ENCODE peak calls at places on chromosome 7, in seven cellular contexts. E, D, A, T, I, X and W are unnamed samples.

GRCh38 chr7:20220824-20221547 is 3.8 kb upstream of the MACC1 start:
- DNase-seq in E (peak), D (no peak), A (peak), T (peak), I (peak), X (no peak), W (no peak)

GRCh38 chr7:105210721-105211205 is 178.0 kb downstream of the SRPK2 start:
- DNase-seq in E (no peak), D (no peak), A (no peak), T (no peak), I (peak), X (no peak), W (no peak)

GRCh38 chr7:138099813-138100212 is 23.6 kb downstream of the AKR1D1 start:
- DNase-seq in E (no peak), D (no peak), A (no peak), T (no peak), I (no peak), X (no peak), W (no peak)

GRCh38 chr7:28093617-28094232 is 86.9 kb downstream of the JAZF1 start:
- DNase-seq in E (no peak), D (peak), A (peak), T (peak), I (peak), X (peak), W (peak)

GRCh38 chr7:15228891-15229290 is 326.3 kb upstream of the DGKB start:
- DNase-seq in E (no peak), D (no peak), A (no peak), T (no peak), I (no peak), X (no peak), W (no peak)

GRCh38 chr7:142188159-142188558 is 69.7 kb downstream of the PRSS58 start:
- DNase-seq in E (no peak), D (no peak), A (no peak), T (no peak), I (no peak), X (no peak), W (no peak)

GRCh38 chr7:121510302-121510701 is 114.2 kb upstream of the FAM3C start:
- DNase-seq in E (no peak), D (no peak), A (no peak), T (no peak), I (no peak), X (no peak), W (no peak)

GRCh38 chr7:22207724-22208225 is 149.2 kb downstream of the RAPGEF5 start:
- DNase-seq in E (no peak), D (no peak), A (no peak), T (no peak), I (no peak), X (no peak), W (no peak)

GRCh38 chr7:20026762-20027161 is 190.4 kb downstream of the MACC1 start:
- DNase-seq in E (no peak), D (no peak), A (no peak), T (no peak), I (no peak), X (no peak), W (no peak)

GRCh38 chr7:360454-361100 is 70.6 kb downstream of the FOXL3 start:
- DNase-seq in E (no peak), D (no peak), A (no peak), T (no peak), I (no peak), X (no peak), W (peak)

GRCh38 chr7:27172823-27173411 is 1.2 kb downstream of the HOXA10 start:
- DNase-seq in E (peak), D (no peak), A (peak), T (no peak), I (no peak), X (peak), W (peak)

GRCh38 chr7:69105092-69105491 is 493.2 kb upstream of the AUTS2 start:
- DNase-seq in E (no peak), D (no peak), A (no peak), T (no peak), I (no peak), X (no peak), W (no peak)

GRCh38 chr7:43650457-43651052 is 67.6 kb downstream of the STK17A start:
- DNase-seq in E (peak), D (no peak), A (peak), T (peak), I (peak), X (no peak), W (no peak)

GRCh38 chr7:3937146-3937545 is 636.1 kb downstream of the SDK1 start:
- DNase-seq in E (no peak), D (no peak), A (no peak), T (no peak), I (no peak), X (no peak), W (no peak)

GRCh38 chr7:110454713-110455112 is 636.2 kb upstream of the LRRN3 start:
- DNase-seq in E (no peak), D (no peak), A (no peak), T (no peak), I (no peak), X (no peak), W (no peak)

GRCh38 chr7:144836545-144836842 is 641 bp upstream of the TPK1 start:
- DNase-seq in E (no peak), D (no peak), A (no peak), T (no peak), I (no peak), X (no peak), W (no peak)

GRCh38 chr7:132603241-132603789 is 27.0 kb upstream of the PLXNA4 start:
- DNase-seq in E (no peak), D (no peak), A (no peak), T (no peak), I (no peak), X (no peak), W (no peak)

GRCh38 chr7:71601840-71602239 is 469.9 kb downstream of the GALNT17 start:
- DNase-seq in E (no peak), D (no peak), A (no peak), T (no peak), I (no peak), X (no peak), W (no peak)

GRCh38 chr7:146655928-146656797 is 539.6 kb downstream of the CNTNAP2 start:
- DNase-seq in E (no peak), D (no peak), A (peak), T (no peak), I (no peak), X (no peak), W (no peak)

DNA sequence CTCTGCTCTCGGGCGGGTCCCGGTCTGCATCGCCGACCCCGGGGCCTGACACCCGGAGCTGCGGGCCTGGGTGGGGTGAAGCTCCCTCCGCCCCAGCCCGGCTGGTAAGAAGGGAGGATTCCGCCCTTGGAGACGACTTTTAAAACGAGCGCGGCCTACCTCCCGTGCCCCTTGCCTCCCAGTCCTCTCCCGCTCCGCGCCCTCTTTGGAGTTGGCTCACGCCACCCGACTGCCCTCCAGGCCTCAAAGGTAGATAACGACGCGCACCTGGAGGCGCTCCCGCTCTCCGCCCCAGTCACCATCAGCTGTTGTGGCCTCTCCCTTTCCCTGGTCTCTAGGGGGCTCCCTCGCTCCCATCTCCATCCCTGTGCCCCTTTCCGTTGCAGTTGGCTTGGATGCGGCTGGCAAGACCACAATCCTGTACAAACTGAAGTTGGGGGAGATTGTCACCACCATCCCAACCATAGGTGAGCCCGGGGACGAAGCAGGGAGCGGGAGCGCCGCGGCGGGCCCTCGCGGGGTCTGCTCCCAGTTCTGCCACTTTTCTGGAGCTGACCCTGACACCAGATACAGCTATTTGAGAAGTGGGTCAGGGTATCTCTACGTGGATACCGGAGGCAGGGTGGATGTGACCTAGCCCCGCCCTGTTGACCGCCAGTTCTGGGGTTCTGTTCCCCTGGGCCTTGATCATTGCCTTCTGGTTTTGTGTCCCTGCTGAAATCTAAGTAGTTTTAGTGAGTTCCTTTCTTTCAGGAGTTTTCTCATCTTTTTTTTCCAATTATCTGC is 679 bp downstream of the ARF5 start:
- DNase-seq in E (no peak), D (peak), A (peak), T (peak), I (peak), X (peak), W (no peak)
- TF ChIP-seq CTCF in E (peak), D (no peak), A (peak), T (peak), I (peak), X (peak), W (no peak)

DNA sequence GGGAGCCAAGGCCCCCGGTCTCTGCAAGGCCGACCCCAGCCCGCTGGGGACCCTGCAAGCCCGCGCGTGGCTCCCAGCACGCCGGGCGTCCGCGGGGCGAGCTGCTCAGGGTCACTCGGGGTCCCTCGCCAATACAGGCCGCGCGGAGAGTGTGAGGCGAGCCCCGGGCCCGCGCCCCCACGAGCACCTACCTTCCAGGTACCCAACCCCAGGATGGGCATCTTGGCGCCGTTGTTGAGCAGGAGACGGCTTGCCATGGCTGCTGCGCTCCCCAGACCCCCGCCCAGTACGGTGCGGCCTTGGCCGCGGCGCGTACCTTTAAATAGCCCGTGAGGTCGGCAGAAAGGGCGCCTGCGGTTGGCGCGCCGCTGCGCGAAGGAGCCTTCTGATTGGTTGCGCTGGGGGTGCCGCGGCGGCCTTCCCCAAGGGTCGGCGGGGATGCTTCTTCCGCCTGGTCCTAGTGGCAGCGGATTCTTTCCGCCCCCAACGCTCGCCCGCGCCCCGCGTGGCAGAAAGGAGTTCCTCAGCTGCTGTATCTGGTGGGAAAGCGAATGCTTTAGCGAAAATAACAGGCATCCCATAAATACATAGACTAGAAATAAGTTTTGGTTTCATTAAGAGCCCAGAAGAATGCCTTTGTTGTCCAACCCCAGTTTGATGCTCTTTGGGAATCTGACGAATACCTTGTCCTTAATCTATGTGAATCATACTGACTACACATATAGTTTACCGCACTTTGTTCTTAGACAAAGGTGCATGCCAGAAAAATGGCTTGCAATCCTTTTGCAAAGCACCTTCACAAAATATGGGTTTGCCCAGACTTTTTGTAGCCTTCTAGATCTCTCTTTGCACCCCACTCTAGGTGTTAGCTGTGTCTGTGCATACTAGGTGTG is at the start of gene AKR1B1:
- DNase-seq in E (peak), D (peak), A (peak), T (peak), I (peak), X (peak), W (peak)
- TF ChIP-seq CTCF in E (peak), D (peak), A (peak), T (peak), I (peak), X (peak), W (peak)

GRCh38 chr7:35676211-35676610 is 18.7 kb downstream of the HERPUD2 start:
- DNase-seq in E (no peak), D (no peak), A (no peak), T (no peak), I (no peak), X (no peak), W (no peak)
- TF ChIP-seq CTCF in E (no peak), D (no peak), A (no peak), T (no peak), I (no peak), X (no peak), W (peak)

GRCh38 chr7:101211501-101211900 is 5.9 kb downstream of the PLOD3 start:
- DNase-seq in E (no peak), D (no peak), A (no peak), T (no peak), I (no peak), X (no peak), W (no peak)

GRCh38 chr7:101206665-101207042 is 5.8 kb upstream of the MOGAT3 start:
- DNase-seq in E (no peak), D (no peak), A (no peak), T (no peak), I (no peak), X (no peak), W (no peak)

GRCh38 chr7:101207459-101207858 is 6.6 kb upstream of the MOGAT3 start:
- DNase-seq in E (no peak), D (no peak), A (no peak), T (no peak), I (no peak), X (no peak), W (no peak)

GRCh38 chr7:101210143-101210542 is 7.2 kb downstream of the PLOD3 start:
- DNase-seq in E (no peak), D (no peak), A (no peak), T (no peak), I (no peak), X (no peak), W (no peak)

GRCh38 chr7:101208794-101209193 is 8.0 kb upstream of the MOGAT3 start:
- DNase-seq in E (no peak), D (no peak), A (no peak), T (no peak), I (no peak), X (no peak), W (no peak)
- TF ChIP-seq CTCF in E (no peak), D (no peak), A (no peak), T (no peak), I (no peak), X (no peak), W (no peak)

GRCh38 chr7:150964593-150965111 is 13.5 kb downstream of the KCNH2 start:
- DNase-seq in E (no peak), D (no peak), A (no peak), T (no peak), I (no peak), X (no peak), W (no peak)
- TF ChIP-seq CTCF in E (no peak), D (peak), A (no peak), T (no peak), I (no peak), X (no peak), W (no peak)

GRCh38 chr7:2062648-2063047 is 170.1 kb downstream of the MAD1L1 start:
- DNase-seq in E (no peak), D (no peak), A (no peak), T (no peak), I (no peak), X (no peak), W (no peak)

GRCh38 chr7:2065516-2065915 is 167.2 kb downstream of the MAD1L1 start:
- DNase-seq in E (no peak), D (no peak), A (no peak), T (no peak), I (no peak), X (no peak), W (no peak)

GRCh38 chr7:2066251-2066919 is 166.4 kb downstream of the MAD1L1 start:
- DNase-seq in E (no peak), D (no peak), A (no peak), T (no peak), I (no peak), X (no peak), W (no peak)

GRCh38 chr7:2060701-2061100 is 172.0 kb downstream of the MAD1L1 start:
- DNase-seq in E (no peak), D (no peak), A (no peak), T (peak), I (peak), X (no peak), W (no peak)

GRCh38 chr7:2063562-2064360 is 169.0 kb downstream of the MAD1L1 start:
- DNase-seq in E (no peak), D (no peak), A (peak), T (peak), I (peak), X (no peak), W (no peak)
- TF ChIP-seq CTCF in E (peak), D (no peak), A (peak), T (peak), I (no peak), X (peak), W (no peak)

GRCh38 chr7:131358636-131359035 is 31.0 kb downstream of the MKLN1 start:
- DNase-seq in E (no peak), D (no peak), A (no peak), T (no peak), I (no peak), X (no peak), W (no peak)
- TF ChIP-seq CTCF in E (no peak), D (no peak), A (no peak), T (no peak), I (no peak), X (no peak), W (no peak)

DNA sequence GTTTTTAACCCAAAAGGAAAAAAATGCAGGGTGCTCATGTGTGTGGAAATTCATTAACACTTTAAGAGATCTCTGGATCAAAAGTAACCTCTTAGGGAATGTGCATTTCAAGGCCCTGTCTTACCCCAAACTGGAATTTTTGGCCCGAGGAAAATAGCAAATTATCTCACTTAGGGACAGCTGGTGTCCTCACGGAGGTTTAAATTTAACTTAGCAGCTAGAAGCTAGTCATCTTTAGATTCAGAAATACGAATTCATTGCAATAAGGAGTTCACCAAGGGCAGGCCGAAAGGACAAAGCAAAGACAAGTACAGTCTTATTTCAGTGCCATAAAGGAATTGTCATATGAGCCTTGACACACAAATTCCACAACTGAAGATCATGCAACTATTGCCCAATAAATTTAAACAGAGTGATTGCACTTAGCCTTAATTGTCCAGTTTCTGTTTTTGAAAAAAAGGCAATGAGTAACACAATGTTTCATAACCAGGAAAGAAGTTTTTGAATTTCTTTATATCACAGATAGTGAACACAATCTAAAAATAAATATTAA is 22.4 kb upstream of the SEMA3C start:
- DNase-seq in E (peak), D (no peak), A (peak), T (peak), I (peak), X (no peak), W (no peak)
- TF ChIP-seq CTCF in E (no peak), D (no peak), A (no peak), T (no peak), I (no peak), X (no peak), W (no peak)

GRCh38 chr7:100364480-100364879 is 6.6 kb downstream of the PILRB start:
- DNase-seq in E (no peak), D (no peak), A (no peak), T (no peak), I (no peak), X (no peak), W (no peak)

GRCh38 chr7:100367251-100367620 is 6.1 kb upstream of the PILRA start:
- DNase-seq in E (no peak), D (no peak), A (no peak), T (no peak), I (no peak), X (no peak), W (no peak)

GRCh38 chr7:100367676-100368613 is 5.3 kb upstream of the PILRA start:
- DNase-seq in E (no peak), D (no peak), A (no peak), T (no peak), I (no peak), X (no peak), W (peak)

GRCh38 chr7:100369105-100369504 is 4.2 kb upstream of the PILRA start:
- DNase-seq in E (no peak), D (no peak), A (no peak), T (no peak), I (no peak), X (peak), W (peak)

GRCh38 chr7:100366411-100367250 is 6.7 kb upstream of the PILRA start:
- DNase-seq in E (no peak), D (no peak), A (no peak), T (no peak), I (no peak), X (no peak), W (no peak)
- TF ChIP-seq CTCF in E (no peak), D (no peak), A (no peak), T (no peak), I (no peak), X (no peak), W (no peak)

GRCh38 chr7:137097111-137097510 is 228.7 kb downstream of the CHRM2 start:
- DNase-seq in E (no peak), D (no peak), A (peak), T (peak), I (peak), X (no peak), W (no peak)

GRCh38 chr7:137096607-137097006 is 228.2 kb downstream of the CHRM2 start:
- DNase-seq in E (peak), D (no peak), A (peak), T (peak), I (no peak), X (no peak), W (no peak)

GRCh38 chr7:137086896-137087295 is 218.4 kb downstream of the CHRM2 start:
- DNase-seq in E (no peak), D (no peak), A (no peak), T (no peak), I (no peak), X (no peak), W (no peak)

GRCh38 chr7:137093198-137093597 is 224.7 kb downstream of the CHRM2 start:
- DNase-seq in E (no peak), D (no peak), A (no peak), T (no peak), I (no peak), X (no peak), W (no peak)

GRCh38 chr7:137091396-137091795 is 222.9 kb downstream of the CHRM2 start:
- DNase-seq in E (no peak), D (no peak), A (no peak), T (no peak), I (peak), X (no peak), W (no peak)
- TF ChIP-seq CTCF in E (peak), D (no peak), A (peak), T (peak), I (peak), X (no peak), W (no peak)